ENCODE peak calls at places on chromosomes 3 and 15, in ten cellular contexts. F, T, X, R, A, I, N, U, K and B are unnamed samples.

GRCh38 chr3:12409625-12410596 is 74.4 kb upstream of the TSEN2 start:
- DNase-seq in N (no peak), K (no peak), R (no peak), U (no peak), I (no peak), X (no peak), A (peak; percentile 63), F (no peak), T (no peak), B (no peak)

GRCh38 chr15:84949845-84950569 is 31.6 kb upstream of the PDE8A start:
- DNase-seq in N (no peak), K (no peak), F (no peak), U (no peak), A (no peak), R (no peak), X (no peak), T (no peak), I (peak; percentile 37), B (no peak)

GRCh38 chr3:105108823-105109222 is 257.9 kb upstream of the ALCAM start:
- DNase-seq in I (no peak), N (no peak), T (no peak), R (peak; percentile 40), U (no peak), A (no peak), X (peak; percentile 75), K (no peak), F (no peak), B (no peak)

GRCh38 chr15:63601026-63601726 is 4.0 kb downstream of the FBXL22 start:
- DNase-seq in U (peak; percentile 44), F (peak; percentile 41), I (no peak), A (peak; percentile 41), R (peak; percentile 33), X (no peak), N (peak; percentile 21), T (peak; percentile 27), K (peak; percentile 65), B (no peak)

GRCh38 chr3:127143172-127143571 is 49.8 kb upstream of the PRR23E start:
- DNase-seq in I (no peak), K (no peak), T (no peak), X (no peak), N (no peak), R (no peak), U (no peak), A (no peak), F (no peak), B (no peak)

GRCh38 chr3:149385617-149386298 is 8.3 kb upstream of the TM4SF1 start:
- DNase-seq in I (no peak), R (no peak), X (no peak), F (no peak), A (no peak), T (no peak), U (no peak), K (no peak), N (no peak), B (no peak)

GRCh38 chr15:25641762-25642161 is 202.9 kb upstream of the UBE3A start:
- DNase-seq in T (no peak), R (no peak), F (no peak), I (no peak), X (no peak), N (no peak), K (no peak), U (no peak), A (no peak), B (no peak)

GRCh38 chr15:39301589-39301999 is 279.3 kb upstream of the THBS1 start:
- DNase-seq in X (peak; percentile 53), N (no peak), A (no peak), I (peak; percentile 95), F (peak; percentile 66), R (peak; percentile 37), U (peak; percentile 77), T (no peak), K (no peak), B (no peak)

GRCh38 chr3:150345021-150345538 is 63.0 kb upstream of the TSC22D2 start:
- DNase-seq in T (no peak), N (no peak), U (no peak), X (peak; percentile 100), I (no peak), K (no peak), A (peak; percentile 80), F (peak; percentile 91), R (no peak), B (no peak)

GRCh38 chr3:146544013-146544928 is at the start of gene PLSCR1:
- DNase-seq in T (peak; percentile 66), R (peak; percentile 99), X (peak; percentile 98), K (peak; percentile 88), U (peak; percentile 93), N (peak; percentile 89), I (peak; percentile 99), A (peak; percentile 95), F (peak; percentile 95), B (peak; percentile 78)

DNA sequence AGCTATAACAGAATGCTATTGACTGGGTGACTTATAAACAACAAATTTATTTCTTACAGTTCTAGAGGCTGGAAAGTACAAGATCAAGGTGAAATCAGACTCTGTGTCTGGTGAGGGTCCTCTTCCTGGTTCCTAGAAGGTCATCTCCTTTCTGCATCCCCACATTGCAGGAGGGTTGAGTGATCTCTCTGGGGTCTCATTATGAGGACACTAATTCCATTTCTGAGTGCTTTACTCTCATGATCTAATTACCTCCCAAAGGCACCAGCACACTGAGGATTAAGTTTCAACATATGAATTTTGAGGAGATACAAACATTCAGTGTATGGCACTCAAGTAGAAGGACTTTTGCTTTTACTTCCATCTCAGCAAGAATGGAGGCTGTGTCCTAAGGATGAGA is 534.1 kb upstream of the KCNMB2 start:
- DNase-seq in F (no peak), X (no peak), I (no peak), T (no peak), K (no peak), U (no peak), R (no peak), N (no peak), A (no peak), B (no peak)
- H3K4me2 ChIP-seq in F (no peak overlapping the region), X (no peak overlapping the region), I (no peak overlapping the region), T (no peak overlapping the region), K (no peak overlapping the region), U (no peak overlapping the region), R (no peak overlapping the region), N (no peak overlapping the region), A (no peak overlapping the region), B (no peak overlapping the region)

DNA sequence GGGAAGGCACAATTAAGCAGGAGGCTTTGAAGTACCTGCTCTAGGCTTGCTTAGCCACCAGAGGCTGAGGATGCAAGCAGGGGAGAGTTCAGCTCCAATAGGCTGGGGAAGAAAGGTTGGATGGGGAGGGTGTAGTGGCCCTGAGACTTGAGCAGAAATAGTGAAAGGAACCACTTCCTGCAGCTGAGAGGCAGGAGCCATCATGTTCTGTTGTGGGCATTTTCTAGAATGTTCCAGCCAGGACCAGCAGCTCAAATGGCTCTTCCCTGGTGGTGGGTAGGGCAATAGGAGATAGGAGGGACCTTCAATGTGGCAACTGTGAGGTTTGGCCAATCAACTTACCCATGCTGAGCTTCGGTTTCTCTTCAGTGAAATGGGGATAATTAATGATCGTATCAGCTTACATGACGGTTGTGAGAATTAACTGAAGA is 79.1 kb upstream of the CGNL1 start:
- DNase-seq in A (no peak), R (no peak), T (no peak), N (no peak), K (peak; percentile 46), U (no peak), X (no peak), F (no peak), I (no peak), B (peak; percentile 19)
- H3K9me3 ChIP-seq in A (no peaks in the 10 kb centered on the region), R (no peaks in the 10 kb centered on the region), T (no peaks in the 10 kb centered on the region), N (no peaks in the 10 kb centered on the region), K (no peaks in the 10 kb centered on the region), U (no peaks in the 10 kb centered on the region), X (no peaks in the 10 kb centered on the region), F (no peaks in the 10 kb centered on the region), I (no peaks in the 10 kb centered on the region), B (no peaks in the 10 kb centered on the region)

GRCh38 chr3:112199622-112200316 is 66.7 kb upstream of the GCSAM start:
- DNase-seq in R (no peak), I (no peak), N (no peak), X (peak; percentile 95), T (no peak), K (no peak), F (peak; percentile 63), A (no peak), U (peak; percentile 6), B (no peak)

GRCh38 chr3:112197131-112197530 is 64.1 kb upstream of the GCSAM start:
- DNase-seq in X (no peak), K (no peak), R (no peak), N (no peak), U (no peak), A (no peak), I (no peak), T (no peak), F (no peak), B (no peak)

DNA sequence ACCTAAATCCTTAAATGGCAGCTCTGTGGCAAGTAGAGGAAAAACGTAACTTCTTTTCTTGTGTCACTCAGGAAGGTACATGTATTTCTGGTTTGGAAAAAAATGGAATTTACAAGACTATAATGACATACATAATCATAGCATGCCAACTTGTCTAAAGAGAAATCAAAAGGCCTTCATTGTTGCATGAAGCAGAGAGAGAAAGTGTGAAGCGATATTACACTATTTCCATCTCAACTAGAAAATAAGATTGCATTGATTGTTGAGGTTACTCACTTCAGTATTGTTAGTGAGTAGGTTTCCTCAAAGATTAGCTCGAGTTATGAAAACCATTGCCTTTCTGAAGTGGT is 67.2 kb upstream of the GCSAM start:
- DNase-seq in U (no peak), N (no peak), X (no peak), R (no peak), F (no peak), T (no peak), I (no peak), A (no peak), K (no peak), B (no peak)
- H2AFZ ChIP-seq in U (no peak overlapping the region), N (no peak overlapping the region), X (no peak overlapping the region), R (no peak overlapping the region), F (no peak overlapping the region), T (no peak overlapping the region), I (no peak overlapping the region), A (no peak overlapping the region), K (no peak overlapping the region), B (no peak overlapping the region)

GRCh38 chr3:45613781-45614180 is 19.2 kb downstream of the LIMD1 start:
- DNase-seq in N (no peak), K (no peak), U (no peak), R (no peak), F (no peak), X (no peak), I (no peak), A (no peak), T (no peak), B (no peak)

GRCh38 chr3:45612138-45612537 is 17.6 kb downstream of the LIMD1 start:
- DNase-seq in X (no peak), R (no peak), T (no peak), N (peak; percentile 73), U (no peak), K (no peak), A (no peak), F (no peak), I (no peak), B (peak; percentile 16)

GRCh38 chr3:45610129-45610528 is 15.6 kb downstream of the LIMD1 start:
- DNase-seq in T (no peak), I (no peak), F (no peak), N (no peak), R (no peak), X (no peak), K (no peak), U (peak; percentile 34), A (no peak), B (no peak)

GRCh38 chr3:45612918-45613602 is 18.5 kb downstream of the LIMD1 start:
- DNase-seq in T (no peak), I (no peak), N (peak; percentile 97), K (no peak), F (peak; percentile 34), X (peak; percentile 70), U (peak; percentile 23), R (no peak), A (no peak), B (peak; percentile 86)

GRCh38 chr3:45611619-45612018 is 17.1 kb downstream of the LIMD1 start:
- DNase-seq in K (no peak), R (no peak), F (no peak), T (peak; percentile 31), N (peak; percentile 54), I (no peak), X (peak; percentile 33), U (no peak), A (no peak), B (peak; percentile 11)
- H3K4me2 ChIP-seq in K (no peak overlapping the region), R (no peak overlapping the region), F (no peak overlapping the region), T (peak overlapping the region; percentile 18), N (peak overlapping the region; percentile 69), I (no peak overlapping the region), X (no peak overlapping the region), U (no peak overlapping the region), A (no peak overlapping the region), B (peak overlapping the region; percentile 53)